ENCODE peak calls at places on chromosomes 6 and 20, in ten cellular contexts. One of them, this sample, is unnamed.

GRCh38 chr6:337782-338464 is 45.6 kb downstream of the DUSP22 start:
- DNase-seq in SK-N-SH: no peak
- DNase-seq in K562: no peak
- DNase-seq in vagina: no peak
- DNase-seq in HepG2: no peak
- DNase-seq in Panc1: no peak
- DNase-seq in spleen: peak; percentile 84
- DNase-seq in GM12878: no peak
- DNase-seq in breast epithelium: no peak
- DNase-seq in stomach: no peak
- DNase-seq in this sample: no peak

GRCh38 chr6:116111552-116112528 is 11.2 kb downstream of the NT5DC1 start:
- DNase-seq in K562: peak; percentile 36
- DNase-seq in stomach: peak; percentile 37
- DNase-seq in SK-N-SH: peak; percentile 26
- DNase-seq in GM12878: no peak
- DNase-seq in spleen: no peak
- DNase-seq in HepG2: peak; percentile 60
- DNase-seq in vagina: no peak
- DNase-seq in breast epithelium: no peak
- DNase-seq in Panc1: no peak
- DNase-seq in this sample: peak; percentile 49

GRCh38 chr6:1145756-1146218 is 166.1 kb upstream of the FOXQ1 start:
- DNase-seq in vagina: no peak
- DNase-seq in K562: no peak
- DNase-seq in GM12878: no peak
- DNase-seq in stomach: no peak
- DNase-seq in SK-N-SH: no peak
- DNase-seq in spleen: no peak
- DNase-seq in HepG2: no peak
- DNase-seq in breast epithelium: no peak
- DNase-seq in Panc1: no peak
- DNase-seq in this sample: no peak

GRCh38 chr20:32564921-32565734 is 20.0 kb downstream of the NOL4L start:
- DNase-seq in K562: no peak
- DNase-seq in spleen: peak; percentile 87
- DNase-seq in HepG2: no peak
- DNase-seq in GM12878: no peak
- DNase-seq in vagina: no peak
- DNase-seq in SK-N-SH: peak; percentile 73
- DNase-seq in Panc1: no peak
- DNase-seq in breast epithelium: peak; percentile 27
- DNase-seq in stomach: no peak
- DNase-seq in this sample: peak; percentile 46

GRCh38 chr20:62080249-62080993 is 14.7 kb upstream of the TAF4 start:
- DNase-seq in GM12878: no peak
- DNase-seq in SK-N-SH: no peak
- DNase-seq in K562: no peak
- DNase-seq in breast epithelium: no peak
- DNase-seq in stomach: no peak
- DNase-seq in Panc1: no peak
- DNase-seq in spleen: peak; percentile 18
- DNase-seq in HepG2: no peak
- DNase-seq in vagina: no peak
- DNase-seq in this sample: no peak

GRCh38 chr6:43793154-43793874 is 23.3 kb downstream of the VEGFA start:
- DNase-seq in Panc1: no peak
- DNase-seq in GM12878: no peak
- DNase-seq in SK-N-SH: no peak
- DNase-seq in HepG2: no peak
- DNase-seq in spleen: peak; percentile 29
- DNase-seq in breast epithelium: no peak
- DNase-seq in K562: no peak
- DNase-seq in vagina: no peak
- DNase-seq in stomach: no peak
- DNase-seq in this sample: no peak

GRCh38 chr6:63275953-63276352 is 43.8 kb downstream of the LGSN start:
- DNase-seq in vagina: no peak
- DNase-seq in stomach: no peak
- DNase-seq in Panc1: no peak
- DNase-seq in SK-N-SH: no peak
- DNase-seq in GM12878: no peak
- DNase-seq in K562: no peak
- DNase-seq in spleen: no peak
- DNase-seq in HepG2: no peak
- DNase-seq in breast epithelium: no peak
- DNase-seq in this sample: no peak

GRCh38 chr20:35632539-35633115 is 17.0 kb downstream of the SPAG4 start:
- DNase-seq in K562: no peak
- DNase-seq in SK-N-SH: no peak
- DNase-seq in HepG2: no peak
- DNase-seq in GM12878: no peak
- DNase-seq in spleen: no peak
- DNase-seq in stomach: no peak
- DNase-seq in breast epithelium: no peak
- DNase-seq in vagina: no peak
- DNase-seq in Panc1: no peak
- DNase-seq in this sample: no peak

GRCh38 chr6:111098597-111098996 is 11.3 kb downstream of the SLC16A10 start:
- DNase-seq in vagina: no peak
- DNase-seq in stomach: no peak
- DNase-seq in HepG2: peak; percentile 15
- DNase-seq in K562: no peak
- DNase-seq in SK-N-SH: no peak
- DNase-seq in spleen: no peak
- DNase-seq in Panc1: no peak
- DNase-seq in breast epithelium: no peak
- DNase-seq in GM12878: no peak
- DNase-seq in this sample: no peak

GRCh38 chr20:50151034-50151743 is 2.3 kb downstream of the PEDS1 start:
- DNase-seq in SK-N-SH: no peak
- DNase-seq in K562: no peak
- DNase-seq in vagina: no peak
- DNase-seq in GM12878: no peak
- DNase-seq in breast epithelium: no peak
- DNase-seq in stomach: peak; percentile 73
- DNase-seq in HepG2: no peak
- DNase-seq in Panc1: no peak
- DNase-seq in spleen: no peak
- DNase-seq in this sample: peak; percentile 57

GRCh38 chr6:7241709-7242645 is 71.0 kb downstream of the SSR1 start:
- DNase-seq in stomach: peak; percentile 70
- DNase-seq in spleen: no peak
- DNase-seq in K562: no peak
- DNase-seq in HepG2: peak; percentile 95
- DNase-seq in SK-N-SH: no peak
- DNase-seq in GM12878: no peak
- DNase-seq in Panc1: no peak
- DNase-seq in breast epithelium: no peak
- DNase-seq in vagina: no peak
- DNase-seq in this sample: peak; percentile 57
- H3K4me1 ChIP-seq in stomach: peaks cover 41% of the 10 kb centered on the region
- H3K4me1 ChIP-seq in spleen: peaks cover 12% of the 10 kb centered on the region
- H3K4me1 ChIP-seq in K562: peaks cover 18% of the 10 kb centered on the region
- H3K4me1 ChIP-seq in HepG2: peaks cover 70% of the 10 kb centered on the region
- H3K4me1 ChIP-seq in SK-N-SH: no peaks in the 10 kb centered on the region
- H3K4me1 ChIP-seq in GM12878: peaks cover 47% of the 10 kb centered on the region
- H3K4me1 ChIP-seq in Panc1: peaks cover 13% of the 10 kb centered on the region
- H3K4me1 ChIP-seq in breast epithelium: no peaks in the 10 kb centered on the region
- H3K4me1 ChIP-seq in vagina: peaks cover 14% of the 10 kb centered on the region
- H3K4me1 ChIP-seq in this sample: peaks cover 8% of the 10 kb centered on the region

GRCh38 chr20:57123139-57123903 is 143.1 kb downstream of the BMP7 start:
- DNase-seq in Panc1: no peak
- DNase-seq in stomach: no peak
- DNase-seq in vagina: no peak
- DNase-seq in breast epithelium: no peak
- DNase-seq in K562: no peak
- DNase-seq in HepG2: no peak
- DNase-seq in GM12878: no peak
- DNase-seq in spleen: no peak
- DNase-seq in SK-N-SH: no peak
- DNase-seq in this sample: no peak
- H3K27ac ChIP-seq in Panc1: no peak overlapping the region
- H3K27ac ChIP-seq in stomach: no peak overlapping the region
- H3K27ac ChIP-seq in vagina: no peak overlapping the region
- H3K27ac ChIP-seq in breast epithelium: no peak overlapping the region
- H3K27ac ChIP-seq in K562: no peak overlapping the region
- H3K27ac ChIP-seq in HepG2: no peak overlapping the region
- H3K27ac ChIP-seq in GM12878: no peak overlapping the region
- H3K27ac ChIP-seq in spleen: no peak overlapping the region
- H3K27ac ChIP-seq in SK-N-SH: no peak overlapping the region
- H3K27ac ChIP-seq in this sample: no peak overlapping the region

DNA sequence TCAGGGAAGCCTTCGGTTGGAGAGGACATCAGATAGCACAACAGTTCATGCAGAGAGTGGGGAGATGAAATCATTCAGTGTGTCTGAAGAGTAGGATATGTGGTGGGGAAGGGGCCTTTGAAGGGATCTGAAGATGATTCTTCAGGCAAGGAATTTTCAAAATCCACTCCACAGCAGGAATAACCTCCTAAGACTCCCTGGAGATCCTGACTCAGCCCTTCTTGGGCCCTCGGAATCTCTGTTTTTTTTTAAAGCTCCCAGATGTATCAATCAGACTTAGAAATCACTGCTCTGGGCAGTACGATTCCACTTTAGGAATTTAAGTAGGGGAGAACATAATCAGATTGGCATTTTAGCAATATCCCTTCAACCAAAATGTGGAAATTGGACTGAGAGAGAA is 55.5 kb downstream of the RIOK1 start:
- DNase-seq in spleen: no peak
- DNase-seq in SK-N-SH: no peak
- DNase-seq in Panc1: no peak
- DNase-seq in K562: no peak
- DNase-seq in stomach: no peak
- DNase-seq in HepG2: no peak
- DNase-seq in vagina: no peak
- DNase-seq in breast epithelium: no peak
- DNase-seq in GM12878: no peak
- DNase-seq in this sample: no peak
- TF ChIP-seq POLR2AphosphoS5 in spleen: no peak
- TF ChIP-seq POLR2AphosphoS5 in SK-N-SH: no peak
- TF ChIP-seq POLR2AphosphoS5 in Panc1: no peak
- TF ChIP-seq POLR2AphosphoS5 in K562: no peak
- TF ChIP-seq POLR2AphosphoS5 in stomach: no peak
- TF ChIP-seq POLR2AphosphoS5 in HepG2: no peak
- TF ChIP-seq POLR2AphosphoS5 in vagina: no peak
- TF ChIP-seq POLR2AphosphoS5 in breast epithelium: no peak
- TF ChIP-seq POLR2AphosphoS5 in GM12878: no peak
- TF ChIP-seq POLR2AphosphoS5 in this sample: no peak

DNA sequence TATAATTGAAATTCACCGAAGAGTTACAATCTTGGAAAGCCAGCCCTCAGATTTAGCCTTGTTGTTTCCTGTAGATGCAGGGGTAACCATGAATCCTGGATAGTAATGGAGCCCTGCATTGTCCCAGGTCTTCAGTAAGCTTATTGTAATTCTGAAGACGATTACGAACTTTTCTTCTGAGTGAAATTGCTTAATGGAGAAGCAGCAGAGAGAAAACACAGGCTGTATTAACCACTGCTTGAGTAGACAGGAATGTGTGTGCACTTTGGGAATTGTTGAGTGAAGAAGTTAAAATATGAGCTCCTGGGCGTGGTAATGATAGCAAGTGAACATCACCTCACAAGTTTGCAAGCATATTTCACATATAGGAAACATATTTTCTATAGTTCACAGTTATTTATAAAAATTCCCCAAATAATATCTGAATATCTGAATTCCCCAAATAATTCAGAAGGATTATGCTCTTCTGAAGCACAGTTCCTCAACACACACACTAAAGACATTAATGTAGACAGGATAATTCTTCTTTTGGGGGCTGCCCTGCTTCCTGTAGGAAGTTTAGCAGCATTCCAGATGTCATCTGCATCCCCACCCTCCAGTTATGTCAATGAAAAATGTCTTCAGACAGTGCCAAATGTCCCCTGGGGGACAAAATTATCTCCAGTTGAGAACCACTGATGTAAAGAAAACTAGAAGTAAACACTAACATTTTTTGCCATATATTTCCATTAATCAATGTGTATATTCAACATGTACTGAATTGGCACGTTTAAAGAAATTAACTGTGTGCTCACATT is 26.1 kb upstream of the NAA20 start:
- DNase-seq in stomach: no peak
- DNase-seq in GM12878: no peak
- DNase-seq in K562: no peak
- DNase-seq in HepG2: no peak
- DNase-seq in SK-N-SH: no peak
- DNase-seq in Panc1: no peak
- DNase-seq in vagina: no peak
- DNase-seq in breast epithelium: no peak
- DNase-seq in spleen: no peak
- DNase-seq in this sample: no peak
- H3K4me1 ChIP-seq in stomach: peaks cover 24% of the 10 kb centered on the region
- H3K4me1 ChIP-seq in GM12878: no peaks in the 10 kb centered on the region
- H3K4me1 ChIP-seq in K562: no peaks in the 10 kb centered on the region
- H3K4me1 ChIP-seq in HepG2: peaks cover 21% of the 10 kb centered on the region
- H3K4me1 ChIP-seq in SK-N-SH: peaks cover 31% of the 10 kb centered on the region
- H3K4me1 ChIP-seq in Panc1: peaks cover 70% of the 10 kb centered on the region
- H3K4me1 ChIP-seq in vagina: peaks cover 59% of the 10 kb centered on the region
- H3K4me1 ChIP-seq in breast epithelium: peaks cover 5% of the 10 kb centered on the region
- H3K4me1 ChIP-seq in spleen: peaks cover 15% of the 10 kb centered on the region
- H3K4me1 ChIP-seq in this sample: peaks cover 24% of the 10 kb centered on the region

DNA sequence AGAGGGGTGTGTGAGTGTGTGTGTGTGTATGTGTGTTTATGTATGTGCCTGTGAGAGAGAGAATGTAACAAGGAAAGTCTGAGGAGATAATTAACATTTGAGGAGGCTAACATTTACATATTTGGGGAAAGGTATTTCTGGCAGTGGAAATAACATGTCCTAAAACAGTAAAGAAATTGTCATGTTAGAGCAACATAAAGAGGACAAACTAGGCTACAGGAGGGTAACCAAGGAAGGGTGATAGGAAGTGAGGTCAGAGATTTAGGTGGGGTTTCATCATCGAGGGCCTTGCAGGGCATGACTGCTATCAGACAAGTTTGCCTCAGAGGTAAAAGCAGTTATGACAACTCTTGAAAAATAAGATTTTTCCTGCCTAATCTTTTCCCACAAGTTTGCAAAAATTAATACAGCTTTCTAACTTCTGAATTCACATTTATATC is 30.3 kb upstream of the RHAG start:
- DNase-seq in Panc1: no peak
- DNase-seq in HepG2: no peak
- DNase-seq in SK-N-SH: no peak
- DNase-seq in vagina: no peak
- DNase-seq in GM12878: no peak
- DNase-seq in breast epithelium: no peak
- DNase-seq in spleen: no peak
- DNase-seq in stomach: no peak
- DNase-seq in K562: peak; percentile 32
- DNase-seq in this sample: no peak
- H3K27ac ChIP-seq in Panc1: no peak overlapping the region
- H3K27ac ChIP-seq in HepG2: no peak overlapping the region
- H3K27ac ChIP-seq in SK-N-SH: no peak overlapping the region
- H3K27ac ChIP-seq in vagina: no peak overlapping the region
- H3K27ac ChIP-seq in GM12878: no peak overlapping the region
- H3K27ac ChIP-seq in breast epithelium: no peak overlapping the region
- H3K27ac ChIP-seq in spleen: no peak overlapping the region
- H3K27ac ChIP-seq in stomach: no peak overlapping the region
- H3K27ac ChIP-seq in K562: peak overlapping the region; percentile 34
- H3K27ac ChIP-seq in this sample: no peak overlapping the region